ENCODE peak calls at places on chromosome 10, in four cellular contexts. Y, U, V and K are unnamed samples.

GRCh38 chr10:102418612-102419560 is at the start of gene PSD:
- DNase-seq in Y (peak), U (peak), V (no peak), K (no peak)

GRCh38 chr10:86969421-86970041 is 1.2 kb downstream of the ADIRF start:
- DNase-seq in Y (no peak), U (peak), V (no peak), K (no peak)

GRCh38 chr10:22222236-22223190 is 4.7 kb upstream of the EBLN1 start:
- DNase-seq in Y (no peak), U (no peak), V (no peak), K (no peak)

GRCh38 chr10:125158528-125159485 is 1.6 kb downstream of the CTBP2 start:
- DNase-seq in Y (peak), U (no peak), V (no peak), K (no peak)

GRCh38 chr10:43861966-43862751 is 213.5 kb upstream of the ZNF32 start:
- DNase-seq in Y (no peak), U (no peak), V (peak), K (no peak)

GRCh38 chr10:84762754-84763394 is 434.5 kb downstream of the CCSER2 start:
- DNase-seq in Y (peak), U (no peak), V (no peak), K (no peak)

GRCh38 chr10:127123626-127124025 is 72.8 kb downstream of the INSYN2A start:
- DNase-seq in Y (no peak), U (no peak), V (no peak), K (no peak)

GRCh38 chr10:86139066-86139657 is 227.4 kb downstream of the GRID1 start:
- DNase-seq in Y (peak), U (no peak), V (no peak), K (peak)

GRCh38 chr10:124741281-124741921 is 2.8 kb downstream of the FAM53B start:
- DNase-seq in Y (peak), U (no peak), V (no peak), K (no peak)